ENCODE peak calls at places on chromosomes 1 and 21, in five cellular contexts. Y is left ventricle myocardium inferior; F is Karpas-422; G is body of pancreas; V is CD4-positive, alpha-beta memory T cell. E is an unnamed sample. For H3K9me3, the result is how much of the 10 kb centered on the place peaks cover.

GRCh38 chr1:225818229-225818628 is 8.3 kb downstream of the EPHX1 start:
- DNase-seq in Y (no peak), F (no peak), G (no peak), V (no peak), E (no peak)

GRCh38 chr1:179366093-179366800 is 476 bp downstream of the AXDND1 start:
- DNase-seq in Y (no peak), F (peak), G (no peak), V (no peak), E (no peak)

GRCh38 chr1:2821373-2821955 is 20.0 kb upstream of the TTC34 start:
- DNase-seq in Y (no peak), F (no peak), G (no peak), V (no peak), E (no peak)

GRCh38 chr1:158019177-158019868 is 25.9 kb downstream of the KIRREL1 start:
- DNase-seq in Y (no peak), F (no peak), G (peak), V (no peak), E (no peak)

GRCh38 chr1:95953005-95953404 is 719.0 kb downstream of the RWDD3 start:
- DNase-seq in Y (no peak), F (no peak), G (peak), V (no peak), E (no peak)

GRCh38 chr1:53739109-53739681 is at the start of gene GLIS1:
- DNase-seq in Y (peak), F (peak), G (peak), V (peak), E (no peak)

GRCh38 chr1:46248122-46248920 is 758 bp downstream of the RAD54L start:
- DNase-seq in Y (no peak), F (peak), G (peak), V (peak), E (no peak)

GRCh38 chr1:164969256-164969655 is 387.3 kb downstream of the LMX1A start:
- DNase-seq in Y (no peak), F (no peak), G (no peak), V (no peak), E (no peak)

GRCh38 chr1:150613061-150613920 is 16.1 kb downstream of the ENSA start:
- DNase-seq in Y (no peak), F (peak), G (peak), V (peak), E (no peak)

GRCh38 chr1:61091455-61091854 is 9.1 kb downstream of the NFIA start:
- DNase-seq in Y (no peak), F (no peak), G (no peak), V (no peak), E (no peak)

GRCh38 chr1:84997667-84998600 is 1.0 kb upstream of the MCOLN2 start:
- DNase-seq in Y (peak), F (no peak), G (peak), V (peak), E (no peak)

GRCh38 chr1:112337028-112337531 is 58.9 kb upstream of the CTTNBP2NL start:
- DNase-seq in Y (peak), F (peak), G (peak), V (no peak), E (no peak)

GRCh38 chr1:23528245-23528978 is 2.6 kb downstream of the E2F2 start:
- DNase-seq in Y (peak), F (peak), G (peak), V (peak), E (peak)

DNA sequence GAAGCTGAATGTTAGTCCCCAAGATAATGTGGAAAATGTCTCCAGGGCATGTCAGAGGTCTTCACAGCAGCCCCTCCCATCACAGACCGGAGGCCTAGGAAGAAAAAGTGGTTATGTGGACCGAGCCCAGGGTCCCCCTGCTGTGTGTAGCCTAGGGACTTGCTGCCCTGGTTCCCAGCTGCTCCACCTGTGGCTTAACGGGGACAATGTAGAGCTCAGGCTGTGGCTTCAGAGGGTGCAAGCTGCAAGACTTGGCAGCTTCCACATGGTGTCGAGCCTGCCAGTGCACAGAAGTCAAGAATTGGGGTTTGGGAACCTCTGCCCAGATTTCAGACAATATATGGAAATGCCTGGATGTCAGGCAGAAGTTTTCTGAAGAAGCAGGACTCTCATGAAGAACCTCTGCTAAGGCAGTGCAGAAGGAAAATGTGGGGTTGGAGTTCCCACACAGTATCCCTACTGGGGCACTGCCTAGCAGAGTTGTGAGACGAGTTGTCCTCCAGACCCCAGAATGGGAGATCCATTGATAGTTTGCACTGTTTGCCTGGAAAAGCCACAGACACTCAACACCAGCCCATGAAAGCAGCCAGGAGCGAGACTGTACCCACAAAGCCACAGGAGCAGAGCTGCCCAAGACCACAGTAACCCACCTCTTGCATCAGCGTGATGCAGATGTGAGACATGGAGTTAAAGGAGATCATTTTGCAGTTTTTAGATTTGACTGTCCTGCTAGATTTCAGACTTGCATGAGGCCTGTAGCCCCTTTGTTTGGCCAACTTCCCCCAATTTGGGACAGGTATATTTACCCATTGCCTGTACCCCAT is 204.9 kb downstream of the MRPL39 start:
- DNase-seq in Y (no peak), F (no peak), G (no peak), V (no peak), E (no peak)
- H3K9me3 ChIP-seq in Y (under half), F (under half), G (under half), V (under half), E (under half)

DNA sequence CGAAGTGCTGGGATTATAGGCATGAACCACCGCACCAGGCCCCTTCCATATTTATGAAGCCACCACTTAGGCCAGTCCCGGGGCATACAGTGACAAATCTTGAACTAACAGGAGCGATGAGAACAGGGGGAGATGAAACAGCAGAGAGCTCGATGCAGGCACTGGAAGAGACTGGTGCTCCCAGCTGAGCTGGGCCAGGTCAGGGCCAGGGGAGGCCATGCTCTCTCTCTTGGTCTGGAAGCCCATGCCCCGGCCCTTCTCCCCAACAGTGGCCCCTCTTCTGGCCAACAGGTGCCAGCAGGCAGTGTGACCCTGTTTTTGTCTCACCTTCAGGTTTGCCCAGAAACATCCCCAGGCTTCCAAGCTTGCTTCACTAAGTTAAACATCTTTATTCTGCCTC is 269.9 kb upstream of the C1orf174 start:
- DNase-seq in Y (no peak), F (no peak), G (no peak), V (no peak), E (no peak)
- H3K9me3 ChIP-seq in Y (under half), F (under half), G (under half), V (under half), E (under half)

DNA sequence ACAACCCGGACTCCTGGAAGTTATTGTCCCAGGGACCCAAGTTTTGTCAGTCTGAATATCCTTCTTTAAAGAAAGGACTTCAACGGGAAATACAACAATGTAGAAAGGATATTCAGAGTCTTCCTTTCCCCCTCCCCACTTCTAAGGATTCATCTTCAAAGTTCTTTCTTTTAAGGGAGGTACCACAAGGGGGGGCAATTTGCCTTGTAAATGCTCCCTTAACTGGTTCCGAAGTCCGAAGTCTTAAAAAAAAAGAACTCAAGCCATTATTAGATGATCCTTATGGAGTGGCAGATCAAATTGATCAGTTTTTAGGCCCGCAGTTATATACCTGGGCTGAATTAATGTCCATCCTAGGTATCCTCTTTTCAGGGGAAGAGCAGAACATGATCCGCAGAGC is 47.0 kb downstream of the SERINC2 start:
- DNase-seq in Y (no peak), F (no peak), G (no peak), V (no peak), E (no peak)
- H3K9me3 ChIP-seq in Y (under half), F (under half), G (under half), V (under half), E (under half)

GRCh38 chr1:50424045-50424939 is 1.0 kb upstream of the DMRTA2 start:
- DNase-seq in Y (no peak), F (no peak), G (no peak), V (no peak), E (no peak)
- H3K9me3 ChIP-seq in Y (under half), F (under half), G (under half), V (under half), E (under half)

DNA sequence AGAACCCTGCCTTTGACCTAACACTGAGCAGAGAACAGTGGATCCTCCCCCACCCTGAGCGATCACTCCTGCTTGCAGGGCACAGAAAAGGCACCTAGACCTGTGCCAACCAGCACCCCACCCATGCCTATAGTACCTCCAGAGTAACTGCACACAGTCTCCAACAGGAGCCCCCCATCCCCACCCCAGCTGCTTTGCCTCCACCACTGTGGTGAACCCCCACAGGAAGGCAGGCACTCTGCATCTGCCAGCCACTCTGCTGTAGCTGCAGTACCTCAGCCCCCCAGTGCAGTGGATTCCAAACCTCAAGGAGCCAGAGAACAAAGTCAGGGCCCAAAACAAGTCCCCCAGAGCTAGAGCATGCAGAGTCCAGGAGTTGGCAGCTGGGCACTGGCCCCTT is 10.7 kb downstream of the SPATC1L start:
- DNase-seq in Y (no peak), F (no peak), G (no peak), V (no peak), E (no peak)
- H3K9me3 ChIP-seq in Y (under half), F (under half), G (under half), V (under half), E (under half)

DNA sequence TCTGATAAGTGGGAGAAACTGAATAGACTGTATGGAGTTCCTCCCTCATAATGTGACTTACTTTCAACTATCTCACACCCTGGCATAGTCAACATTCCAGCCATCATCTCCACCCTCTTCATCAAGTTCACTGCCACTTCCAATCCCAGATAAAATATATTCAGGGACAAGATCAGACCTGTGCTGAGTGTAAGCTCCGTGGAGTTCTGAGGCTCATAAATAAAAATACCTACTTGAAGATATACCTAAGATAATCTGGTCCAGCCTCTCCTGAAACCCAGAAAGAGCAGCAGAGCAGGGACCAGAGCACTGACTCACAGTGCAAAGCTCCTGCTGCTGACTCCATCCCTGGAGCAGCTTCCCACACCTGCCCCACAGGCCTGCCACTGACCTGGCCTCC is 1.7 kb upstream of the LCE7A start:
- DNase-seq in Y (no peak), F (no peak), G (no peak), V (no peak), E (no peak)
- H3K9me3 ChIP-seq in Y (under half), F (under half), G (under half), V (under half), E (under half)